ENCODE peak calls at places on chromosomes 7 and 10, in five cellular contexts. L, P, E, U and I are unnamed samples.

GRCh38 chr10:89207181-89207800 is at the start of gene CH25H:
- DNase-seq in P (no peak), E (peak), U (no peak), L (no peak), I (no peak)

GRCh38 chr10:26384600-26384999 is 53.5 kb upstream of the APBB1IP start:
- DNase-seq in L (no peak), U (no peak), E (no peak), P (no peak), I (no peak)

GRCh38 chr10:90112681-90113080 is 411.3 kb downstream of the KIF20B start:
- DNase-seq in L (no peak), U (no peak), E (no peak), P (no peak), I (no peak)

GRCh38 chr10:94423627-94424026 is 21.3 kb downstream of the TBC1D12 start:
- DNase-seq in P (no peak), E (no peak), L (no peak), U (no peak), I (no peak)

GRCh38 chr10:28938745-28939144 is 261.4 kb downstream of the BAMBI start:
- DNase-seq in U (no peak), P (no peak), E (no peak), L (no peak), I (no peak)

GRCh38 chr7:157270060-157270444 is 66.8 kb upstream of the DNAJB6 start:
- DNase-seq in U (no peak), E (no peak), L (no peak), P (no peak), I (no peak)

GRCh38 chr7:17521437-17521836 is 223.0 kb downstream of the AHR start:
- DNase-seq in E (no peak), U (no peak), L (no peak), P (no peak), I (no peak)

GRCh38 chr10:48444266-48444665 is 137.8 kb downstream of the MAPK8 start:
- DNase-seq in E (peak), P (peak), L (no peak), U (peak), I (no peak)

GRCh38 chr10:25493122-25493893 is 318.5 kb downstream of the GPR158 start:
- DNase-seq in P (peak), L (peak), U (no peak), E (peak), I (no peak)

DNA sequence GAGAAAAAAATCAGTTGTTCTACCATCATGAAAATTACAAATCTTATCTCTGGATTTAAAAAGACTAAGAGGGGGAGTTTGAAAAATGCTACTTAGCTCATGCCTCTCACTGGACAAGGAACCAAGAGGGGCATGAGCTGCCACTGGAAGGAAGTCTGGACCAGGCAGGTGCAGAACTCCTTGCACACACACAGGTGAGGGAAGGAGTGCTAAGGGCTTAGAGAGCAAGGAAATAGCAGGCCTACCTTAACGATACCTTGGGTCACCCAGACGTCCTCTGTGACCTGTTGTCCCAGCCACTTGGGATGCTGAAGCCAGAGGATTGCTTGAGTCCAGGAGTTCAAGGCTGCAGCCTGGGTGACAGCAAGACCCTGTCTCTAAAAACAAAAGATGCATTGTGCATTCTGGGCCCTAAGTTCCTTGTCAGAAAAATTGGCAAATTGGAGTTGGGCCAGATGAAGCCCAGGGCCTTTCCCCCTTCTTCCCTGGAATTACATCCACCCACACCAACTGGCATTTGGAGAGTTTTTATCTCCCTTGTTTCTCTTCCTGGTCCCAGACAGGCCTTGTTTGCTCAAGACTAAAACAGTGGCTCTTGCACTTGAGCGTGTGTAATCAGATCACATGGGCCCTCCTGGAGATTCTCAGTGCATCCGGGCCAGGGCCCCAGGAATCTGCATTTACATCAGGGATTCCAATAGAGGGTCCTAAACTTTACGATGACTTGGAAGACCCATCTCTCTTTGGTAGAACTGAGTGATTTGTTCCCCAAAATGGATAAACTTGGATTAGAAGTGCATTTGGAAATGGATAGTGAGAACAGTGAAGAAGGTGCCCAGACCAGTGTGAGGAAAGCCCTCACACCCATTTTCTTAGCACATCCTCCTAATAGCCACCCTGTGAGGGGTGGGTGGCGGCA is 3.0 kb downstream of the DDIT4 start:
- DNase-seq in U (peak), E (peak), P (peak), L (no peak), I (no peak)
- H3K27ac ChIP-seq in U (peak), E (peak), P (peak), L (no peak), I (peak)

DNA sequence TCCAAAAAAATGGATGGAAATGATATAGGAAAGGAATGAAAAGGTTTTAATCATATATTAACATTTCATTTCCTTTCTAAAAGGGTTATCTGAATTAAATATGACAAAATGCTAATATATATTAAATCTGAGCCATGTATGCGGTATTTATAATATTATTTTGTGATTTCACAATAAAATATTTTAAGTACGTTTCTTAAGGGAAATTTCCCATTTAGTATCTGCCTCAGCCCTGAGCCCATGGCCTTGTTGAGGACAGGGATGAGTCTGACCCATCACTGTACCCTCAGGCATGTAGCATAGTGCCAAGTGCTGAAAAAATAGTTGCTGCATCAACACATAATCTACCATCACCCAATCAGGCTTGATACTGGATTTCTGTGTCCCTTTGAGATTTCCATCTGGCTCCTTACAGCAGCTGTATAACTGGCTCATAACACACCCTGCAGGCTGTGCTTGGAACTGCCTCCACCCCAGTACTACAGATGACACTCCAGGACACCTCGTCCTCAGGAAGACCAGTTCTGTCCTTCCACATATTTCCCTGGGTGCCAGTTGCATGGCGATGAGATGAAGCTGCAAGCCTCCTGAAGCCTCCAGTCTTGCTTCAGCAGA is 59.4 kb upstream of the ASAH2 start:
- DNase-seq in L (no peak), P (peak), E (peak), U (peak), I (no peak)
- TF ChIP-seq SP1 in L (no peak), P (no peak), E (no peak), U (no peak), I (no peak)

GRCh38 chr7:1071731-1072254 is 16.1 kb upstream of the GPER1 start:
- DNase-seq in U (no peak), L (no peak), P (no peak), E (no peak), I (no peak)
- H3K4me3 ChIP-seq in U (no peak), L (no peak), P (no peak), E (no peak), I (no peak)

GRCh38 chr10:44979281-44980181 is 922 bp upstream of the DEPP1 start:
- DNase-seq in P (no peak), L (no peak), U (no peak), E (no peak), I (no peak)
- H3K27ac ChIP-seq in P (peak), L (peak), U (peak), E (peak), I (peak)